ENCODE peak calls at places on chromosomes 13 and 19, in seven cellular contexts. B is adrenal gland; D is prostate gland; E is gastrocnemius medialis; K is body of pancreas; X is AG04450; Y is CD4-positive, alpha-beta T cell. S is an unnamed sample.

GRCh38 chr13:110546933-110547332 is 14.6 kb downstream of the RAB20 start:
- DNase-seq in D (peak), K (peak), Y (no peak), B (peak), X (peak), E (peak), S (no peak)

GRCh38 chr13:65746522-65746921 is 1483.6 kb downstream of the PCDH9 start:
- DNase-seq in B (no peak), X (no peak), Y (no peak), K (no peak), E (no peak), D (no peak), S (no peak)

GRCh38 chr19:55115446-55116065 is 1.9 kb downstream of the PPP1R12C start:
- DNase-seq in B (no peak), X (no peak), Y (no peak), E (no peak), K (no peak), D (no peak), S (no peak)

GRCh38 chr13:99086869-99087129 is 108.9 kb upstream of the DOCK9 start:
- DNase-seq in E (peak), X (no peak), B (peak), Y (peak), D (peak), K (no peak), S (no peak)

GRCh38 chr19:18363787-18364186 is 22.2 kb upstream of the GDF15 start:
- DNase-seq in K (no peak), B (peak), Y (no peak), X (no peak), E (no peak), D (no peak), S (no peak)

GRCh38 chr13:37490176-37490575 is 108.4 kb downstream of the POSTN start:
- DNase-seq in D (no peak), B (no peak), Y (no peak), X (no peak), K (no peak), E (no peak), S (no peak)

GRCh38 chr19:51531349-51532315 is at the start of gene SIGLEC6:
- DNase-seq in X (no peak), Y (no peak), D (no peak), B (peak), K (no peak), E (peak), S (peak)

GRCh38 chr19:56069642-56070041 is 51.5 kb downstream of the ZNF787 start:
- DNase-seq in K (no peak), Y (no peak), B (no peak), D (no peak), E (no peak), X (no peak), S (no peak)

GRCh38 chr19:40223135-40223822 is 3.2 kb downstream of the CCNP start:
- DNase-seq in K (no peak), D (no peak), Y (no peak), B (no peak), X (no peak), E (no peak), S (peak)

GRCh38 chr13:62525652-62526051 is 1110.0 kb upstream of the PCDH20 start:
- DNase-seq in X (no peak), E (no peak), Y (no peak), B (no peak), K (no peak), D (no peak), S (no peak)

DNA sequence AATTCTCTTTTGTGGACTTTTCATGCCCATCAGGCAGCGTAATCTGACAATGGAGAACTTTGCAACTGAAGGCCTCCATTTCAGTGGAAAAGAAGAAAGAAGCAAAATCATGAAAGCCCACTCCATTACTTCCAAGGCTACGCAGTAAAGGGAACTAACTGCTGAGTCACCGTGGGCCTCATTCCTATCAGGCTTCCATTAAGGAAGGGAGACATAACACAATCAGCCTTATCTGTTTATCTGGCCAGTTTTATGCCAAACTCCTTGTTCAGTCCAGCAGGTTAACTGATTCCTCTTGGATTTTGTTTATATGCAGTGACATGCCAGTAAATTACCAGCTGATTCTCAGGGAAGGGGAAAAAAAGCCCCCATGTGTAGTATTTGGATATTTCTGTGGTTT is 56.8 kb upstream of the KATNAL1 start:
- DNase-seq in B (peak), E (no peak), D (no peak), X (no peak), Y (no peak), K (no peak), S (no peak)
- TF ChIP-seq CTCF in B (no peak), E (no peak), D (no peak), X (no peak), Y (no peak), K (no peak), S (no peak)

GRCh38 chr19:42422092-42422575 is 5.1 kb downstream of the LIPE start:
- DNase-seq in Y (no peak), E (no peak), B (peak), D (no peak), X (no peak), K (no peak), S (no peak)
- H3K27ac ChIP-seq in Y (no peak), E (peak), B (peak), D (no peak), X (no peak), K (no peak), S (no peak)

DNA sequence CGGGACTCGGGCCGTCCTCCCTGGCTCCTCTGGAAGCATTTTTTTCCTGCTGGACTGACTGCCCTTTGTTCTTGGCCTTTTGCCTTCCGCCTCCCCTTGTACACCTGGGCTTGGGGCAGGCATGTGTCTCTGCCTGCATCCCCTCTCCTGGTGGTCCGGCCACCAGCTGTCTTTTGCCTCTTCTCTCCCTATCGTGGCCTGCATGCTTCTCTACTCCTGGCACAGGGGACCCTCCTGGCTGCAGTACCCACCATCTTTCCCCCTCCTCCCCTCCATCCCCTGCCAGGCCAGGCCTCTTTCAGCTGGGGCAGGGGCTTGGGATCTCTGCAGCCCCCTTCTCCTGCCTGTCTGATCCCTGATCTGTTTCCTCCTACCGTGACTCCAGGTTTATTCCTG is 12.1 kb downstream of the WTIP start:
- DNase-seq in X (no peak), E (no peak), B (no peak), D (no peak), Y (no peak), K (no peak), S (no peak)
- TF ChIP-seq CTCF in X (no peak), E (no peak), B (no peak), D (no peak), Y (no peak), K (no peak), S (no peak)

DNA sequence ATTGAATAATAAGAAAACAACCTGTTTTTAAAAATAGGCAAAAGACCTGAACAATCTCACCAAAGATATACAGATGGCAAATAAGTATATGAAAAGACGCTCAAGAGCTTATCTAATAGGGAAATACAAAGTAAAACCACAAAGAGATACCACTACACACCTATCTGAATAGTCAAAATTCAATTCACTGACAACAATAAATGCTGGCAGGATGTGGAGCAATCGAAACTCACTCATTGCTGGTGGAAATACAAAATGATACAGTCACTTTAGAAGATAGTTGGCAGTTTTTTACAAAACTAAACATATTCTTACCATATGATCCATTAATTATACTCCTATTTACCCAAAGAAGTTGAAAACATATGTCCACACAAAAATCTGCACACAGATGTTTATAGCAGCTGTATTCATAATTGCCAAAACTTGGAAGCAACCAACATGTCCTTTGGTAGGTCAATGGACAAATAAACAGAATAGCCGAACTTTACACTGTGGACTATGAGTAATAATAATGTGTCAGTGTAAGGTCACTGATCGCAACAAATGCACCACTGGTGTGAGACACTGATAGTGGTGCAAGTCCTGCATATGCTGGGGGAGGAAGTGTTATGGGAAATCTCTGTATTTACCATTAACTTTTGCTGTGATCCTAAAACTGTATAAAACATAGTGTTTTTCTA is 20.8 kb downstream of the ZC3H13 start:
- DNase-seq in B (no peak), E (no peak), Y (no peak), X (no peak), K (no peak), D (no peak), S (no peak)
- H3K27ac ChIP-seq in B (no peak), E (no peak), Y (no peak), X (no peak), K (no peak), D (no peak), S (no peak)

S was measured in endodermal cell.